ENCODE peak calls at places on chromosome 11, in six cellular contexts. P is fibroblast of lung, D is left lung, F is psoas muscle, O is pancreas, W is lower lobe of right lung. X is an unnamed sample.

GRCh38 chr11:73975479-73975757 is 7.2 kb downstream of the UCP2 start:
- DNase-seq in P (no peak), D (no peak), F (no peak), O (no peak), W (no peak), X (no peak)

GRCh38 chr11:126080206-126080941 is 17.7 kb upstream of the CDON start:
- DNase-seq in P (no peak), D (no peak), F (no peak), O (peak; percentile 38), W (no peak), X (no peak)

GRCh38 chr11:66689661-66690590 is 12.2 kb upstream of the RBM4B start:
- DNase-seq in P (no peak), D (no peak), F (no peak), O (no peak), W (no peak), X (no peak)

GRCh38 chr11:44454686-44455085 is 110.8 kb upstream of the CD82 start:
- DNase-seq in P (no peak), D (no peak), F (no peak), O (no peak), W (no peak), X (no peak)

GRCh38 chr11:70454197-70454767 is 56.0 kb downstream of the CTTN start:
- DNase-seq in P (no peak), D (no peak), F (no peak), O (no peak), W (no peak), X (no peak)

GRCh38 chr11:34150494-34151151 is 45.2 kb downstream of the NAT10 start:
- DNase-seq in P (no peak), D (peak; percentile 23), F (no peak), O (no peak), W (peak; percentile 19), X (no peak)

GRCh38 chr11:79393362-79394043 is 47.3 kb downstream of the TENM4 start:
- DNase-seq in P (no peak), D (no peak), F (no peak), O (no peak), W (no peak), X (no peak)

GRCh38 chr11:44313701-44314489 is 4.0 kb upstream of the ALX4 start:
- DNase-seq in P (peak; percentile 73), D (no peak), F (no peak), O (no peak), W (no peak), X (no peak)

GRCh38 chr11:27392715-27393114 is 29.7 kb upstream of the CCDC34 start:
- DNase-seq in P (peak; percentile 81), D (no peak), F (no peak), O (no peak), W (no peak), X (no peak)

GRCh38 chr11:66820921-66821320 is 22.3 kb upstream of the RCE1 start:
- DNase-seq in P (no peak), D (no peak), F (no peak), O (no peak), W (no peak), X (no peak)

GRCh38 chr11:2780850-2781412 is 81.1 kb upstream of the KCNQ1OT1 start:
- DNase-seq in P (no peak), D (peak; percentile 26), F (no peak), O (no peak), W (no peak), X (no peak)

GRCh38 chr11:117876341-117877119 is at the start of gene FXYD6:
- DNase-seq in P (peak; percentile 60), D (no peak), F (peak; percentile 52), O (no peak), W (no peak), X (no peak)

GRCh38 chr11:29333993-29334780 is 682.6 kb downstream of the KCNA4 start:
- DNase-seq in P (peak; percentile 67), D (no peak), F (no peak), O (no peak), W (no peak), X (no peak)

GRCh38 chr11:10407055-10407454 is 48.0 kb upstream of the AMPD3 start:
- DNase-seq in P (no peak), D (no peak), F (no peak), O (no peak), W (no peak), X (no peak)

GRCh38 chr11:57299150-57299737 is 25.5 kb downstream of the TNKS1BP1 start:
- DNase-seq in P (no peak), D (no peak), F (no peak), O (no peak), W (no peak), X (no peak)

GRCh38 chr11:102974552-102975280 is 19.2 kb upstream of the MMP13 start:
- DNase-seq in P (peak; percentile 64), D (no peak), F (no peak), O (no peak), W (no peak), X (peak; percentile 72)

GRCh38 chr11:35330924-35331323 is 88.4 kb downstream of the SLC1A2 start:
- DNase-seq in P (no peak), D (no peak), F (no peak), O (no peak), W (no peak), X (no peak)

GRCh38 chr11:130634981-130635473 is 186.6 kb downstream of the ADAMTS15 start:
- DNase-seq in P (peak; percentile 56), D (no peak), F (peak; percentile 35), O (no peak), W (no peak), X (peak; percentile 85)

GRCh38 chr11:1040428-1041148 is 4.1 kb upstream of the MUC6 start:
- DNase-seq in P (peak; percentile 58), D (peak; percentile 72), F (peak; percentile 9), O (no peak), W (no peak), X (no peak)

GRCh38 chr11:60951909-60952741 is at the start of gene SLC15A3:
- DNase-seq in P (peak; percentile 50), D (peak; percentile 91), F (peak; percentile 61), O (peak; percentile 75), W (peak; percentile 90), X (no peak)

GRCh38 chr11:76694664-76695063 is 24.1 kb upstream of the LRRC32 start:
- DNase-seq in P (peak; percentile 84), D (no peak), F (no peak), O (no peak), W (no peak), X (no peak)

GRCh38 chr11:20873054-20873453 is 203.7 kb downstream of the NELL1 start:
- DNase-seq in P (no peak), D (no peak), F (no peak), O (no peak), W (no peak), X (no peak)

GRCh38 chr11:109865558-109866186 is 227.5 kb upstream of the ZC3H12C start:
- DNase-seq in P (no peak), D (no peak), F (no peak), O (no peak), W (no peak), X (no peak)

GRCh38 chr11:105004021-105004420 is 18.9 kb downstream of the CASP5 start:
- DNase-seq in P (peak; percentile 35), D (no peak), F (no peak), O (no peak), W (no peak), X (no peak)

GRCh38 chr11:15649371-15650104 is 534.8 kb downstream of the INSC start:
- DNase-seq in P (no peak), D (no peak), F (no peak), O (no peak), W (no peak), X (no peak)

GRCh38 chr11:1744879-1745700 is 5.3 kb downstream of the IFITM10 start:
- DNase-seq in P (no peak), D (peak; percentile 77), F (no peak), O (no peak), W (no peak), X (peak; percentile 24)

GRCh38 chr11:122711831-122712378 is 56.4 kb downstream of the UBASH3B start:
- DNase-seq in P (no peak), D (no peak), F (no peak), O (no peak), W (no peak), X (no peak)

GRCh38 chr11:16986434-16987204 is 27.6 kb downstream of the PLEKHA7 start:
- DNase-seq in P (no peak), D (no peak), F (no peak), O (peak; percentile 93), W (peak; percentile 78), X (no peak)

GRCh38 chr11:26976389-26976788 is 17.5 kb upstream of the FIBIN start:
- DNase-seq in P (peak; percentile 77), D (no peak), F (no peak), O (no peak), W (no peak), X (no peak)

GRCh38 chr11:57348052-57348451 is 9.9 kb downstream of the P2RX3 start:
- DNase-seq in P (no peak), D (no peak), F (no peak), O (no peak), W (no peak), X (no peak)

DNA sequence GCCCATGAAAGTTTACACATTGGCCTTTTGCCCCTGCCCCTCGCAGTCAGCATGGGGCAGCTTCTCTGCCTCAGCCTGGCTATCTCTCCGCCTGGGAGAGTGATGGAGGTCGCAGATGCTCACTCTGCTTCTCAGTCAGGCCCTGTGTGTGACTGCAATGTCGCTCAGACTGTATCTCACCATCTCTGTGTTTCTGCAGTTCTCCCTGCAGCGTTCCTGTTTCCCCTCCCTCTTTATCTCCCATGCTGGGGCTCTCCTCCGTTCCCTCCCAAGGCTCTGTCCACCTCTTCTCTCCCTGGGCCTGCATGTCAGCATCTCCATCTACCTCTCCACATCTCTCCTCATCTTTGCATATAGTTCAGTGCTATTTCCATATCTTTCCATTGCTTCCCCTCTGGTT is 38.1 kb downstream of the SLC22A12 start:
- DNase-seq in P (no peak), D (no peak), F (no peak), O (no peak), W (no peak), X (no peak)
- H3K4me1 ChIP-seq in P (no peaks in the 10 kb centered on the region), D (peaks cover 11% of the 10 kb centered on the region), F (no peaks in the 10 kb centered on the region), O (no peaks in the 10 kb centered on the region), W (peaks cover 3% of the 10 kb centered on the region), X (no peaks in the 10 kb centered on the region)

GRCh38 chr11:127651888-127652221 is 651.3 kb upstream of the KIRREL3 start:
- DNase-seq in P (peak; percentile 23), D (no peak), F (no peak), O (no peak), W (no peak), X (no peak)
- H3K4me3 ChIP-seq in P (no peak overlapping the region), D (no peak overlapping the region), F (no peak overlapping the region), O (no peak overlapping the region), W (no peak overlapping the region), X (no peak overlapping the region)

GRCh38 chr11:61974766-61975631 is 7.6 kb upstream of the FTH1 start:
- DNase-seq in P (no peak), D (no peak), F (no peak), O (peak; percentile 91), W (no peak), X (no peak)
- H3K4me1 ChIP-seq in P (peaks cover 28% of the 10 kb centered on the region), D (peaks cover 90% of the 10 kb centered on the region), F (peaks cover 53% of the 10 kb centered on the region), O (peaks cover 51% of the 10 kb centered on the region), W (peaks cover 88% of the 10 kb centered on the region), X (peaks cover 42% of the 10 kb centered on the region)

DNA sequence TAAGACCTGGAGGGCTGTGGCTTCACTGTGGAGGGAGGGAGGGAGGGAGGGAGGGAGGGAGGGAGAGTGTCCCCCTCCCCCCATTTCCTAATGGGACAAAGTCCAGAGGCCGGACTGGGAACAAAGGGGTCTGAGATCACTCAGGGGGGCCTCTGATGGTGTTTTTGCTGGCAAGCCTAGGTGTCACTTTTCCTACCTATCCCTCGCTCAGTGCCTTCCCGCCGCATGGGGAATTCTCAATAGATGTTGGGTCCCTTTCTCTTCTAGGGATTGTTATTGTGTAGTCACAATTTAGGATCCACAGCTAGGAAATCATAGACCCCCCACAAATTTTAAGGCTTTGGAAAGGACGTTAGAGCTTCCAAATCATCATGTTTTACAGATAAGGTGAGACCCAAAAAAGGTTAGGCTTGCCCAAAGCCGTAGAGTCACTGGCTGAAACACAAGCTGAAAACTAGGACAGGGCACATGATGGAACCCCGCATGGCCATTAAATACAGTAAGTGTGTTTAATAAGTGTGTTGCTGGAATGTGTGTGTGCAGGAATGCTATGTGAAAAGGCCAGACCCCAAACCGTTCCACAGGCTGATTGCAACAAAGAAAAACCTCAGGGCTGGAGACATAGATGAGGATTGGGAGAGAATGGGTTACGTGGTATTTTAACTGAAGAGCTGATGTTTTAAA is 4.8 kb upstream of the FTH1 start:
- DNase-seq in P (no peak), D (no peak), F (no peak), O (peak; percentile 32), W (no peak), X (no peak)
- H3K4me3 ChIP-seq in P (peak overlapping the region; percentile 12), D (peak overlapping the region; percentile 14), F (peak overlapping the region; percentile 36), O (peak overlapping the region; percentile 19), W (peak overlapping the region; percentile 6), X (no peak overlapping the region)